ENCODE peak calls at places on chromosome 2, in seven cellular contexts. A is A549, P is IMR-90, I is HCT116, X is stomach, N is right lobe of liver, B is gastrocnemius medialis. Q is an unnamed sample.

GRCh38 chr2:232522014-232522854 is 2.0 kb downstream of the PRSS56 start:
- DNase-seq in N (peak; percentile 63), P (no peak), B (peak; percentile 44), I (no peak), X (peak; percentile 66), A (peak; percentile 42), Q (no peak)

GRCh38 chr2:85189606-85190270 is 56.5 kb downstream of the TCF7L1 start:
- DNase-seq in P (no peak), N (no peak), I (no peak), X (no peak), B (no peak), A (no peak), Q (no peak)

GRCh38 chr2:239128706-239129105 is 272.1 kb downstream of the HDAC4 start:
- DNase-seq in B (no peak), A (no peak), N (no peak), X (no peak), I (no peak), P (no peak), Q (no peak)

GRCh38 chr2:13818002-13818401 is 814.5 kb upstream of the LRATD1 start:
- DNase-seq in N (no peak), X (no peak), A (no peak), B (no peak), P (no peak), I (no peak), Q (no peak)

GRCh38 chr2:18829331-18829902 is 240.0 kb upstream of the NT5C1B start:
- DNase-seq in X (no peak), N (no peak), P (peak; percentile 59), I (no peak), B (no peak), A (peak; percentile 24), Q (no peak)

GRCh38 chr2:234483568-234484251 is 13.2 kb downstream of the ARL4C start:
- DNase-seq in A (peak; percentile 43), P (no peak), I (no peak), X (no peak), N (no peak), B (no peak), Q (no peak)

GRCh38 chr2:224449212-224450147 is 47.6 kb upstream of the FAM124B start:
- DNase-seq in X (no peak), I (peak; percentile 47), P (no peak), N (peak; percentile 81), B (no peak), A (peak; percentile 41), Q (no peak)

GRCh38 chr2:71379086-71379485 is 47.5 kb downstream of the ZNF638 start:
- DNase-seq in N (no peak), X (no peak), A (peak; percentile 35), I (peak; percentile 18), B (no peak), P (peak; percentile 81), Q (no peak)

GRCh38 chr2:145186303-145186702 is 666.4 kb upstream of the ZEB2 start:
- DNase-seq in A (peak; percentile 18), I (no peak), B (peak; percentile 19), P (peak; percentile 23), X (no peak), N (no peak), Q (no peak)

GRCh38 chr2:215493370-215493769 is 57.5 kb upstream of the FN1 start:
- DNase-seq in N (no peak), B (no peak), X (no peak), A (no peak), P (no peak), I (no peak), Q (no peak)

GRCh38 chr2:85827879-85828569 is 60.8 kb downstream of the ST3GAL5 start:
- DNase-seq in B (no peak), N (no peak), A (no peak), P (no peak), X (no peak), I (no peak), Q (no peak)

GRCh38 chr2:215680605-215681598 is 245.0 kb upstream of the FN1 start:
- DNase-seq in A (peak; percentile 66), I (no peak), B (no peak), N (peak; percentile 82), X (no peak), P (peak; percentile 87), Q (no peak)

GRCh38 chr2:768484-768883 is 91.3 kb upstream of the TMEM18 start:
- DNase-seq in I (no peak), P (no peak), N (no peak), X (no peak), B (no peak), A (no peak), Q (no peak)

GRCh38 chr2:121285926-121286325 is 924 bp upstream of the TFCP2L1 start:
- DNase-seq in P (no peak), B (no peak), I (no peak), A (no peak), N (no peak), X (no peak), Q (no peak)

GRCh38 chr2:121284424-121285076 is 452 bp downstream of the TFCP2L1 start:
- DNase-seq in A (peak; percentile 14), I (no peak), B (no peak), N (no peak), P (no peak), X (no peak), Q (no peak)

GRCh38 chr2:121283670-121284245 is 1.2 kb downstream of the TFCP2L1 start:
- DNase-seq in N (no peak), I (no peak), A (no peak), B (no peak), X (no peak), P (no peak), Q (peak; percentile 30)

GRCh38 chr2:121286506-121286905 is 1.5 kb upstream of the TFCP2L1 start:
- DNase-seq in A (no peak), P (no peak), N (no peak), B (no peak), X (no peak), I (no peak), Q (peak; percentile 6)

DNA sequence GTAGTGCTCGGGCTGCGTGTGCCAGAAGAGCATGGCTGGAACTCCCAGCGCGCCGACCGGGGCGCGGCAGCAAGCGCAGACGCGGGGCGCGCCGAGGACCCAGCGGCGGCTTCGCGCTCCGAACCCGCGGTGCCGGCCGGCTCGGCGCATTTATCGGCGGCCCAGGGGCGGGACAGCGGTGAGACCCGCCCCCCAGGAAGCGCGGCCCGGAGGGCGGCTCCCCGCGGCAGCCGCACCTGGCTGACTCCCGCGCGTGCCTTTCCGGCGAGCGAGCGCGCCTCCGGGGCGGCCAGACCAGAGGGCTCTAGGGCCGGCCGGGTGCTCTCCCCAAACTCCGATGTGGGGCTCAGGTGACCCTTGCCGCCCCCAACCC is at the start of gene TFCP2L1:
- DNase-seq in X (peak; percentile 83), P (no peak), B (no peak), N (no peak), I (no peak), A (peak; percentile 43), Q (peak; percentile 41)
- TF ChIP-seq POLR2A in X (peak; percentile 29), P (no peak), B (peak; percentile 45), N (peak; percentile 23), I (peak; percentile 93), A (peak; percentile 63), Q (no peak)

GRCh38 chr2:73286134-73286533 is 1.9 kb upstream of the FBXO41 start:
- DNase-seq in N (no peak), B (no peak), A (no peak), I (no peak), X (no peak), P (no peak), Q (no peak)
- TF ChIP-seq CTCF in N (no peak), B (no peak), A (no peak), I (no peak), X (no peak), P (no peak), Q (no peak)

GRCh38 chr2:42494434-42495233 is 852 bp upstream of the KCNG3 start:
- DNase-seq in B (peak; percentile 42), I (peak; percentile 82), X (peak; percentile 76), P (peak; percentile 75), N (peak; percentile 62), A (peak; percentile 91), Q (peak; percentile 50)
- TF ChIP-seq POLR2A in B (no peak), I (no peak), X (no peak), P (no peak), N (no peak), A (no peak), Q (no peak)

GRCh38 chr2:121587131-121587530 is 56.5 kb downstream of the RNU4ATAC start:
- DNase-seq in N (no peak), A (no peak), I (no peak), X (no peak), B (no peak), P (no peak), Q (no peak)
- TF ChIP-seq CTCF in N (no peak), A (no peak), I (no peak), X (no peak), B (no peak), P (no peak), Q (no peak)

GRCh38 chr2:152263902-152264301 is 71.1 kb upstream of the FMNL2 start:
- DNase-seq in X (no peak), B (no peak), I (no peak), P (no peak), N (no peak), A (no peak), Q (no peak)
- TF ChIP-seq POLR2A in X (no peak), B (no peak), I (no peak), P (no peak), N (no peak), A (no peak), Q (no peak)